ENCODE peak calls at places on chromosomes 13 and 19, in six cellular contexts. J is foreskin fibroblast, C is GM03348, W is NCI-H1105 treated with DMSO at 0.1 percent for 48 hours, R is ureter, U is Karpas-422. M is an unnamed sample.

GRCh38 chr13:113914333-113915011 is 50.6 kb upstream of the GAS6 start:
- DNase-seq in J (no peak), C (no peak), W (no peak), R (no peak), U (no peak), M (no peak)

GRCh38 chr13:46598820-46599180 is 45.8 kb downstream of the LRCH1 start:
- DNase-seq in J (no peak), C (no peak), W (no peak), R (no peak), U (no peak), M (no peak)

GRCh38 chr13:29081697-29082440 is 261.7 kb downstream of the MTUS2 start:
- DNase-seq in J (no peak), C (no peak), W (no peak), R (no peak), U (no peak), M (no peak)

GRCh38 chr13:73720216-73720840 is 413.9 kb downstream of the KLF12 start:
- DNase-seq in J (peak), C (no peak), W (no peak), R (no peak), U (no peak), M (no peak)

GRCh38 chr19:37654118-37654517 is 1.1 kb downstream of the ZFP30 start:
- DNase-seq in J (no peak), C (peak), W (no peak), R (no peak), U (no peak), M (peak)

GRCh38 chr13:21402586-21403307 is 56.4 kb downstream of the ZDHHC20 start:
- DNase-seq in J (peak), C (peak), W (no peak), R (no peak), U (peak), M (peak)

GRCh38 chr19:3774621-3775373 is 2.8 kb upstream of the RAX2 start:
- DNase-seq in J (no peak), C (no peak), W (no peak), R (no peak), U (no peak), M (no peak)

GRCh38 chr13:95643814-95644598 is 500 bp downstream of the DZIP1 start:
- DNase-seq in J (peak), C (peak), W (peak), R (no peak), U (no peak), M (peak)

GRCh38 chr13:111865826-111866225 is 201.1 kb upstream of the SOX1 start:
- DNase-seq in J (no peak), C (no peak), W (no peak), R (no peak), U (no peak), M (no peak)

GRCh38 chr19:19405919-19406877 is 723 bp downstream of the GATAD2A start:
- DNase-seq in J (peak), C (peak), W (peak), R (no peak), U (peak), M (no peak)

GRCh38 chr19:14059093-14059480 is 2.8 kb downstream of the PALM3 start:
- DNase-seq in J (no peak), C (no peak), W (no peak), R (no peak), U (peak), M (no peak)

GRCh38 chr19:48400018-48400742 is 6.7 kb downstream of the GRIN2D start:
- DNase-seq in J (peak), C (peak), W (no peak), R (no peak), U (peak), M (peak)

GRCh38 chr13:111516712-111517640 is 196.5 kb downstream of the TEX29 start:
- DNase-seq in J (no peak), C (no peak), W (no peak), R (no peak), U (no peak), M (no peak)

GRCh38 chr13:69970521-69970920 is 137.1 kb upstream of the ATXN8OS start:
- DNase-seq in J (no peak), C (no peak), W (no peak), R (no peak), U (no peak), M (no peak)

GRCh38 chr13:57996717-57997116 is 365.2 kb downstream of the PCDH17 start:
- DNase-seq in J (no peak), C (no peak), W (no peak), R (no peak), U (no peak), M (no peak)

GRCh38 chr13:43744630-43745029 is 42.1 kb downstream of the ENOX1 start:
- DNase-seq in J (no peak), C (no peak), W (no peak), R (no peak), U (no peak), M (no peak)

GRCh38 chr19:10567696-10568443 is 909 bp downstream of the CDKN2D start:
- DNase-seq in J (no peak), C (no peak), W (no peak), R (no peak), U (no peak), M (no peak)

GRCh38 chr13:27533155-27533643 is 82.8 kb upstream of the MTIF3 start:
- DNase-seq in J (peak), C (peak), W (no peak), R (peak), U (peak), M (peak)

GRCh38 chr13:44188257-44188656 is 185.4 kb upstream of the SERP2 start:
- DNase-seq in J (no peak), C (peak), W (no peak), R (no peak), U (no peak), M (no peak)

GRCh38 chr13:45500492-45501174 is 35.9 kb downstream of the COG3 start:
- DNase-seq in J (peak), C (peak), W (no peak), R (no peak), U (no peak), M (peak)

GRCh38 chr13:44726777-44727176 is 150.6 kb upstream of the TSC22D1 start:
- DNase-seq in J (no peak), C (no peak), W (no peak), R (no peak), U (no peak), M (no peak)

GRCh38 chr13:43220873-43221578 is 197.6 kb downstream of the DNAJC15 start:
- DNase-seq in J (no peak), C (no peak), W (no peak), R (no peak), U (no peak), M (no peak)

GRCh38 chr19:3479819-3480215 is 508 bp downstream of the SMIM24 start:
- DNase-seq in J (no peak), C (no peak), W (no peak), R (no peak), U (peak), M (no peak)

GRCh38 chr19:52351512-52351911 is 15.5 kb downstream of the ZNF610 start:
- DNase-seq in J (no peak), C (no peak), W (no peak), R (no peak), U (peak), M (no peak)

GRCh38 chr19:12294308-12295158 is at the start of gene ZNF44:
- DNase-seq in J (peak), C (peak), W (peak), R (peak), U (peak), M (peak)

GRCh38 chr19:3695986-3696659 is 4.1 kb downstream of the PIP5K1C start:
- DNase-seq in J (no peak), C (no peak), W (no peak), R (no peak), U (no peak), M (no peak)

GRCh38 chr13:57633950-57634828 is 2.6 kb downstream of the PCDH17 start:
- DNase-seq in J (no peak), C (no peak), W (no peak), R (no peak), U (no peak), M (no peak)